ENCODE peak calls at places on chromosomes 2 and 18, in five cellular contexts. O is astrocyte of the spinal cord; Z is fibroblast of the aortic adventitia; L is CD8-positive, alpha-beta T cell; M is spleen. J is an unnamed sample.

GRCh38 chr18:21112140-21112473 is 494 bp upstream of the ROCK1 start:
- DNase-seq in O (no peak), Z (no peak), L (no peak), M (peak), J (no peak)

GRCh38 chr18:48641981-48642380 is 103.2 kb downstream of the CTIF start:
- DNase-seq in O (no peak), Z (no peak), L (no peak), M (no peak), J (no peak)

GRCh38 chr2:50556934-50557575 is 474.9 kb downstream of the NRXN1 start:
- DNase-seq in O (peak), Z (peak), L (no peak), M (no peak), J (no peak)

GRCh38 chr2:64608867-64609228 is 44.9 kb downstream of the SERTAD2 start:
- DNase-seq in O (no peak), Z (no peak), L (no peak), M (no peak), J (no peak)

GRCh38 chr2:20419007-20419576 is 27.8 kb upstream of the RHOB start:
- DNase-seq in O (peak), Z (peak), L (no peak), M (no peak), J (peak)

GRCh38 chr2:204104821-204105220 is 168.3 kb downstream of the ICOS start:
- DNase-seq in O (no peak), Z (no peak), L (no peak), M (no peak), J (no peak)

GRCh38 chr2:6863792-6864191 is 1.9 kb downstream of the CMPK2 start:
- DNase-seq in O (no peak), Z (no peak), L (no peak), M (no peak), J (no peak)

GRCh38 chr2:100262555-100263320 is 59.6 kb downstream of the LONRF2 start:
- DNase-seq in O (peak), Z (peak), L (peak), M (peak), J (peak)

GRCh38 chr2:225735844-225736243 is 336.3 kb downstream of the NYAP2 start:
- DNase-seq in O (peak), Z (peak), L (no peak), M (no peak), J (no peak)

GRCh38 chr2:160730296-160730995 is 236.8 kb upstream of the RBMS1 start:
- DNase-seq in O (no peak), Z (no peak), L (no peak), M (no peak), J (no peak)

GRCh38 chr2:172102159-172102857 is 392 bp downstream of the DLX2 start:
- DNase-seq in O (no peak), Z (peak), L (no peak), M (peak), J (no peak)

GRCh38 chr2:152715854-152716428 is 1.3 kb downstream of the PRPF40A start:
- DNase-seq in O (no peak), Z (peak), L (no peak), M (no peak), J (peak)

GRCh38 chr2:156486175-156486574 is 50.0 kb downstream of the GPD2 start:
- DNase-seq in O (peak), Z (peak), L (no peak), M (no peak), J (no peak)

GRCh38 chr2:636151-636621 is 41.0 kb downstream of the TMEM18 start:
- DNase-seq in O (no peak), Z (no peak), L (no peak), M (peak), J (no peak)

GRCh38 chr18:76491436-76491800 is 3.6 kb downstream of the ZNF516 start:
- DNase-seq in O (peak), Z (peak), L (peak), M (peak), J (peak)

GRCh38 chr2:102181919-102182635 is 4.7 kb upstream of the IL1RL2 start:
- DNase-seq in O (no peak), Z (peak), L (no peak), M (no peak), J (no peak)

GRCh38 chr18:7116832-7117389 is 686 bp downstream of the LAMA1 start:
- DNase-seq in O (peak), Z (no peak), L (no peak), M (no peak), J (peak)

GRCh38 chr18:67216846-67217245 is 299.7 kb downstream of the DSEL start:
- DNase-seq in O (no peak), Z (peak), L (no peak), M (no peak), J (no peak)

GRCh38 chr18:25568926-25569325 is 217.0 kb upstream of the ZNF521 start:
- DNase-seq in O (no peak), Z (no peak), L (no peak), M (no peak), J (no peak)

GRCh38 chr2:53827398-53828175 is 32.2 kb downstream of the GPR75 start:
- DNase-seq in O (peak), Z (no peak), L (no peak), M (no peak), J (no peak)

GRCh38 chr2:109020217-109020637 is 31.2 kb upstream of the EDAR start:
- DNase-seq in O (peak), Z (peak), L (no peak), M (no peak), J (no peak)

GRCh38 chr2:1856481-1856880 is 112.2 kb upstream of the PXDN start:
- DNase-seq in O (peak), Z (no peak), L (no peak), M (no peak), J (no peak)
- TF ChIP-seq CTCF in O (peak), Z (no peak), L (no peak), M (no peak), J (no peak)

DNA sequence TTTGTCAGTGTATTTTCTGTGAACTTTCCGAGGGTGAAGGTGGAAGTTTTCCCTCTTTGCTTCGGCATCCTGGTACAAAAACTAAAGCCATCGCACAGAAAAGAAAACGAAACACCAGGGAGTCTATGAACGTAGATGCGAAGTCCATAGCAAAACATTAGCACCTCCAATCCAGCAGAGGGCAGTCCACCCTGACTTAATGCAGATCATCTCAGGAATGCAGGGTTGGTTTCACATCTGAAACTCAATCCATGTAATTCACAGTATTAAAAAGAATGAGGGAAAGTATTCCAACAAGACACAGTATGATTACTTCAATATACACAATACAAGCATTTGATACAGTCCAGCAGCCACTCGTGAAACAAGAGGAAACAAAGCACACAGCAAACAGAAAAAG is 70.8 kb downstream of the RTP5 start:
- DNase-seq in O (no peak), Z (no peak), L (no peak), M (no peak), J (no peak)
- TF ChIP-seq CTCF in O (peak), Z (peak), L (no peak), M (peak), J (peak)

DNA sequence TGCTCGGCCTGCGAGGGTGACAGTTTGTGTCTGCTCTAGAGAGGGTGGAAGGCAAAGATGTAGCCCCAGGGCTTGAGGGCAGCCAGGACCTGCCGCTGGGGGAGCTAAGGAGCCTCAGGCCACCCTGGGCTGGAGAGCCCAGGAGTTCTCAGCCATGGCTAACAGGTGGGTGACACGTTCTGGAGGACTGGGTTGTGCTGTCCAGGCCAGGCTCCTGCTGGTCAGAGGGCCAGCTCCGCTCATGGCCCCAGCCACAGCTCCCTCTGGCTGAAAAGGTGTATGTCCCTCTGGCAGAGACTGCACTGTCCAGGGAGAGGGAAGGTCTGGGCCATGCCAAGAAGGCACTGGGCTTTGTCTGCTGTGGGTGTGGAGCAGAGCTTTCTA is 19.2 kb downstream of the TMEM185B start:
- DNase-seq in O (no peak), Z (no peak), L (no peak), M (no peak), J (no peak)
- TF ChIP-seq CTCF in O (no peak), Z (no peak), L (no peak), M (no peak), J (peak)

GRCh38 chr2:119592436-119592835 is 48.2 kb downstream of the CFAP221 start:
- DNase-seq in O (no peak), Z (no peak), L (no peak), M (no peak), J (no peak)
- TF ChIP-seq CTCF in O (no peak), Z (no peak), L (no peak), M (no peak), J (no peak)

DNA sequence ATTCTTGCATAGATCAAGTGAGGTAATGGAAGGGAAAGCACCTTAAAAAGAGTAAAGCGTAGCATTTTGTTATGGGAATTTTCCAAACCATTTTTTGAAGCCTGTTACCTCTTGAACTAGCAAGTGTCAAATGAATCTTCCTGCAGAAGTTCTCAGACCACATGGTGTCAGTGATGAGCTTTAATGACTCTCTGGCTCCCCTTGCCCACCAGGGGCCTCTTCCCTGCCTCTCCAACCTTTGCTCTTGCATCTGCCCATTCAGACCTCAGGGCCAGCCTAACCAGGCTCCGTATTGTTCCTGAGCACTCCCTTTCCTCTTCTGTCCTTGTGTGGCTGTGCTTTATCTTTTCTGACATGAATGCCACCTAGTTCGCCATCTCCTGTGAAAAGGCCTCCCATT is 155.9 kb downstream of the DIS3L2 start:
- DNase-seq in O (no peak), Z (no peak), L (no peak), M (no peak), J (no peak)
- TF ChIP-seq CTCF in O (no peak), Z (no peak), L (no peak), M (no peak), J (no peak)

DNA sequence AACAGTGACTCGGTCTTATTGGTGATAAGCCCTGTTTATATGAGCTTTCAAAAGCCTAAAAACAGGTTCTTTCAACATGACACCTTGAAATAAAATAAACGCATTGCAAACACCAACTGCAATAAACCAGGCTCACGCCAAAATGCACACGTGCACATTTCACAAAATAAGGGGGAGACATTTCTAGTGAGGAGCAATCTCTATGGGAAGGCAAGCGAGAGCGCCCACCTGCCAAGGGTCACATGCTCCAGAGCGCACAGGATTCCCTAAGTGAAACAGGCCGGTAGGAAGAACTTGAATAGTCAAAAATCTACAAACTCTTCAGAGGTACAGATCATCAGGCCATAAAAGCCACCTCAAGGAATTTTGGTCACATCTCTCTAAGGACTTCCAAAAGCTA is 1.9 kb downstream of the PID1 start:
- DNase-seq in O (no peak), Z (no peak), L (no peak), M (no peak), J (no peak)
- TF ChIP-seq CTCF in O (no peak), Z (no peak), L (no peak), M (no peak), J (no peak)

DNA sequence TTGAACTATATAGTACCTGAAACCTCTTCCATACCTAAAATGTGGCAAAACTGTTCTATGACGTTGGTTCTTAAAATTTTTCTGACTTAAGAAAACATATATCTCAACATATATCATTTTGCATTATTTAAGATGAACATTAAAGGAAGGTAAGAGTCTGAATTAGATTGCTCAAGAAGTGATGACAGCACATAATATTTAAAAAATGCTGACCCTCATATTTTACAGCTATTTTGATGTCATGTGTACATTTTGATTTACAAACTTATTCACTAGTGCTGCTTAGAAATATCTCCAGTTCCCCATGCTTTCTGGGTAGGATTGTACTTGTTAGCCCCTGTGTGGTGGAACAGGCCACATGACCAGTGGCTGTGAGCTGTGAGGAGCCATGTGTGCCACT is 666.1 kb downstream of the SATB2 start:
- DNase-seq in O (no peak), Z (no peak), L (no peak), M (no peak), J (no peak)
- TF ChIP-seq CTCF in O (no peak), Z (no peak), L (no peak), M (no peak), J (no peak)

GRCh38 chr18:70450658-70451253 is 161.9 kb downstream of the SOCS6 start:
- DNase-seq in O (peak), Z (peak), L (no peak), M (no peak), J (no peak)
- TF ChIP-seq CTCF in O (peak), Z (peak), L (no peak), M (no peak), J (peak)

GRCh38 chr2:75238670-75239330 is 39.5 kb upstream of the TACR1 start:
- DNase-seq in O (peak), Z (peak), L (no peak), M (no peak), J (no peak)

GRCh38 chr2:75246441-75247167 is 47.3 kb upstream of the TACR1 start:
- DNase-seq in O (no peak), Z (no peak), L (no peak), M (no peak), J (no peak)

GRCh38 chr2:75243219-75243618 is 43.9 kb upstream of the TACR1 start:
- DNase-seq in O (no peak), Z (no peak), L (no peak), M (no peak), J (no peak)

GRCh38 chr2:75237296-75237695 is 38.0 kb upstream of the TACR1 start:
- DNase-seq in O (no peak), Z (no peak), L (no peak), M (no peak), J (no peak)

GRCh38 chr2:75241696-75242095 is 42.4 kb upstream of the TACR1 start:
- DNase-seq in O (peak), Z (peak), L (no peak), M (no peak), J (no peak)
- TF ChIP-seq CTCF in O (peak), Z (no peak), L (no peak), M (no peak), J (no peak)

DNA sequence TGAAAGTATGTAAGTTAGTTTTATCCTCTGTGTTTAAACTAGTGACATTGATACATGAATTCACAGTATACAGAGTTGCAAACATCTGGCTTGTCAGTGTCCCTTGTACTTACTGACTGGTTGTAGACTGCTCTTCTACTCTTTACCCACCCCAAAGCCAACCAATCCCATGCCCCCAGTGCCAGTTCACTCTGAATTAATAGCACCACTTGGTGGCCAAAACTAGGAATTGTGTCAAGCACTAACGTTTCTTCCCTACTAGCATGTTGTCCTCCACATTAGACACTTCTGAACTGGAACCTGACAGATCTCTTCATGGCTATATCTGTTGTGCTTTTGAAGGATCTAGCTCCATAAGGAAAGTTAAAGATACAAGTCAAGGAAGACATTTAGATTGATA is 27.2 kb upstream of the OTX1 start:
- DNase-seq in O (peak), Z (peak), L (no peak), M (no peak), J (no peak)
- TF ChIP-seq CTCF in O (peak), Z (peak), L (no peak), M (no peak), J (no peak)

J was measured in progenitor cell of endocrine pancreas.